ENCODE peak calls at places on chromosomes 16 and 17, in four cellular contexts. V is ascending aorta, S is heart left ventricle, J is pancreas. R is an unnamed sample.

GRCh38 chr16:69833791-69834282 is 71.7 kb downstream of the WWP2 start:
- DNase-seq in J (no peak), V (no peak), S (no peak), R (no peak)

GRCh38 chr17:78529871-78530670 is 47.1 kb downstream of the DNAH17 start:
- DNase-seq in S (no peak), V (no peak), J (peak; percentile 77), R (no peak)

GRCh38 chr17:39752241-39752831 is 14.6 kb downstream of the GRB7 start:
- DNase-seq in J (no peak), V (no peak), S (no peak), R (no peak)

GRCh38 chr17:59846391-59847165 is 46.2 kb downstream of the TUBD1 start:
- DNase-seq in J (no peak), V (no peak), S (no peak), R (no peak)

GRCh38 chr16:73735018-73735417 is 561.6 kb upstream of the PSMD7 start:
- DNase-seq in S (no peak), V (no peak), J (no peak), R (no peak)

GRCh38 chr16:29665294-29666077 is 2.4 kb downstream of the SPN start:
- DNase-seq in S (no peak), V (no peak), J (no peak), R (no peak)

GRCh38 chr17:16652847-16653366 is 743 bp downstream of the ZNF624 start:
- DNase-seq in J (no peak), V (no peak), S (no peak), R (no peak)

GRCh38 chr16:73743665-73744496 is 552.7 kb upstream of the PSMD7 start:
- DNase-seq in V (no peak), J (no peak), S (no peak), R (no peak)

GRCh38 chr17:19769946-19770652 is 22.0 kb upstream of the ALDH3A1 start:
- DNase-seq in V (no peak), J (no peak), S (no peak), R (no peak)

GRCh38 chr16:8426569-8426968 is 163.7 kb downstream of the TMEM114 start:
- DNase-seq in V (no peak), S (no peak), J (no peak), R (no peak)

GRCh38 chr16:48393843-48394703 is 8.9 kb upstream of the SIAH1 start:
- DNase-seq in V (peak; percentile 65), J (no peak), S (no peak), R (no peak)

GRCh38 chr17:42026821-42027539 is 7.1 kb downstream of the NKIRAS2 start:
- DNase-seq in S (no peak), J (no peak), V (no peak), R (no peak)

GRCh38 chr17:73770115-73770848 is 126.0 kb upstream of the SDK2 start:
- DNase-seq in S (peak; percentile 89), V (peak; percentile 92), J (peak; percentile 86), R (no peak)

GRCh38 chr16:4631444-4631843 is 6.8 kb downstream of the MGRN1 start:
- DNase-seq in S (no peak), J (no peak), V (no peak), R (no peak)

GRCh38 chr17:1045456-1045855 is 48.5 kb downstream of the TIMM22 start:
- DNase-seq in J (no peak), V (no peak), S (no peak), R (no peak)

GRCh38 chr16:48614759-48615158 is 4.8 kb upstream of the N4BP1 start:
- DNase-seq in V (no peak), S (no peak), J (no peak), R (no peak)

GRCh38 chr16:25126820-25127232 is 15.3 kb downstream of the LCMT1 start:
- DNase-seq in S (no peak), J (no peak), V (no peak), R (peak; percentile 5)

GRCh38 chr16:66203476-66203875 is 163.0 kb upstream of the CDH5 start:
- DNase-seq in V (no peak), S (no peak), J (no peak), R (no peak)

GRCh38 chr16:21277045-21277926 is 804 bp downstream of the CRYM start:
- DNase-seq in S (no peak), V (peak; percentile 38), J (no peak), R (no peak)

GRCh38 chr17:7330099-7331015 is 1.2 kb upstream of the NEURL4 start:
- DNase-seq in J (peak; percentile 83), V (peak; percentile 87), S (peak; percentile 80), R (peak; percentile 71)

GRCh38 chr17:17935321-17936271 is 36.6 kb downstream of the TOM1L2 start:
- DNase-seq in V (peak; percentile 72), S (no peak), J (no peak), R (no peak)

GRCh38 chr16:3646348-3646920 is 8.1 kb upstream of the DNASE1 start:
- DNase-seq in S (no peak), J (no peak), V (peak; percentile 54), R (no peak)

GRCh38 chr17:36829676-36830075 is 107.6 kb upstream of the LHX1 start:
- DNase-seq in V (no peak), S (no peak), J (no peak), R (no peak)

GRCh38 chr16:53695070-53695469 is 8.6 kb downstream of the RPGRIP1L start:
- DNase-seq in J (no peak), S (no peak), V (no peak), R (no peak)

GRCh38 chr17:880871-881269 is 98.7 kb downstream of the NXN start:
- DNase-seq in J (no peak), V (no peak), S (no peak), R (no peak)

GRCh38 chr17:57629886-57630285 is 115.2 kb downstream of the CCDC182 start:
- DNase-seq in V (no peak), S (no peak), J (no peak), R (no peak)

GRCh38 chr17:57629470-57629869 is 115.6 kb downstream of the CCDC182 start:
- DNase-seq in V (no peak), J (no peak), S (no peak), R (no peak)

GRCh38 chr17:57632294-57632693 is 112.8 kb downstream of the CCDC182 start:
- DNase-seq in S (no peak), V (no peak), J (no peak), R (no peak)

GRCh38 chr17:57628421-57628820 is 116.7 kb downstream of the CCDC182 start:
- DNase-seq in J (no peak), V (no peak), S (no peak), R (no peak)

DNA sequence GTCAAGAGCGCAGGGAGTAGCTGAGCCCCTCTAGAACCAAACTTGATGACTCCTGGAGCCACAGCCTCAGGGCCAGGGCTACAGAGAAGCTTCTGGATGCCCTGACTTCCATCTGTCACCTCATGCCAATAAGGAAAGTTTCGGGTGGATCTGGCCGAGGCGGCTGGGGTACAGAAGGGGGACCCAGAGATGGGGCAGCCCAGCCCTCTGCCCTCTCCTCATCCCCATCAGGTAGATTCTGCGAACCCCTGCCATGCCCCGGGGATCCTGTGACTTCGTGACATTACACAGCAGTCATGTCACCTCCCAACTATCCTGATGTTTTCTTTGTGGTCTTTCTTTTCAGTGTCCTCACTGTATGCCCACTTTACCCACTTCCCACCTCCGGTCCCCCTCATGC is 114.4 kb downstream of the CCDC182 start:
- DNase-seq in V (no peak), S (no peak), J (no peak), R (no peak)
- H3K27ac ChIP-seq in V (no peak overlapping the region), S (no peak overlapping the region), J (no peak overlapping the region), R (no peak overlapping the region)

DNA sequence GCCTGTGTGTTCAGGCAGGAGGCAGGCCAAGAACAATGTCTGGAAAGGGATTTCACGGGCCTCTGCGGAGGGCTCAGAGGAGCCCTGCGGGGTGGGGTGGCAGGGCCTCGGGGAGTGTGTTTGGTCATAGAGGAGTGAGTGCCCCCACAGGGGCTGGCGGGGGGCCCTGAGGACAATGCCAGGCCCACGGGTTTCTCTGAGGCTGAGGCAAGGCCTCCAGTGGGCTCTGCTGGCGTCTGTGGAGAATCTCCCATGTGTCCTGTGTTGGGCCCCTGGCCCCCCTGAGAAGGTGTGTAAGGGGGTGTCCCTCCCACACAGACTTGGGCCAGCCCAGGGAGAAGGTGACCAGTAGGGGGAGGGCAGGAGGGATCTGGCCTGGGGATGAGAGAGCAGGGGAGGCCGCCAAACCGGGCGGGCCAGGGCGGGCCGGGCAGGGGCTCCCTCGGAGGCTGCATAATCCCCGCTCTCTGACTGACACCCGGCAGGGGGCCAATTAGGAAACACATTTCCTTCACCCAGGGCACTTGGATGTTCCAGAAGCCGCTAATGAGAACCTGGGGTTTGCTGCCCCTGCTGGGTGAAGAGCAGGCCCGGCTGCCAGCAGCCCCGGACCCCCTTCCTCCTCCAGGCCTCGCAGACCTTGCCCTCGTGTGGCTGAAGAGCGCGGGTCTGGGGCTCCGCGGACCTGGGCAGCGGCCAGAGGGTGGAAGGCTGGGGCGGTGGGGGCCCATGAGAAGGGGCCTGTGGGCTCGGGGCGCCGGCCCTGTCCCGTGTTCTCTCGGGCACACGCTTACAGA is 204.2 kb downstream of the NTN1 start:
- DNase-seq in V (no peak), S (no peak), J (no peak), R (no peak)
- TF ChIP-seq CTCF in V (peak; percentile 40), S (peak; percentile 10), J (no peak), R (no peak)

GRCh38 chr17:48645639-48646182 is 19.6 kb upstream of the HOXB9 start:
- DNase-seq in S (no peak), J (no peak), V (no peak), R (no peak)

GRCh38 chr17:48644159-48644558 is 18.0 kb upstream of the HOXB9 start:
- DNase-seq in J (no peak), V (no peak), S (no peak), R (no peak)

GRCh38 chr17:48646183-48647102 is 20.3 kb upstream of the HOXB9 start:
- DNase-seq in S (no peak), V (no peak), J (no peak), R (no peak)

GRCh38 chr17:48643697-48644012 is 17.5 kb upstream of the HOXB9 start:
- DNase-seq in S (no peak), J (no peak), V (no peak), R (no peak)

DNA sequence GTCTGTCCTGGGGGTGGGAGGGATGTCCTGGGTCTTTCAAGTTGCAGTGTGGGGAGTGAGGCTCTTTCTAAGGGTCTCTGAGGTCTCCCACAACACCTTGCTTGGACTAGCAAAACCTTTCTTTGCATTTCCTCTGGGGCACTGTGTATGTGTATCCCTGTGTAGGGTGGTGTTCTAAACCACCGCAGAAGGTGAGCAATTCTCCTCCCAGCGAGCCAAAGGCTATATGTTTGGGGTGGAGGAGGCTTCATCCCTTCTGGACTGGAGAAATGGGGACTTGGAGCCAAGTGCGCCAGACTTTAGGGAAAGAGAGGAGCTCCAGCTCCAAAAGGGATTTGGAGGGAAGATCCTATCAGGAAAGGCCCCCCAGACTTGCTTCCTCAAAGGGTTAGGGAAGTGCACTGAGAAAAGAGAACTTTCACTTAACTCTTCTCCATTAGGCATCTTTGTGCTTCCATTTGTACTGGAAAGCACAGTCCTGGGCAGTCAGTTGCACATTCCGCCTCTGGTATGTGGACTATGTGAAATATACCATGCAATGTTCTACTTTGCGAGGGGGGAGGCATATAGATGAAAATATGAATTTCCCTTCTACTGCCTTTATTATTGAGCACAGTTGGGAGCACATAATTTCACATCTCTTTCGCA is 18.9 kb upstream of the HOXB9 start:
- DNase-seq in S (no peak), J (no peak), V (no peak), R (no peak)
- H3K27me3 ChIP-seq in S (peaks cover 100% of the 10 kb centered on the region), J (peaks cover 3% of the 10 kb centered on the region), V (peaks cover 27% of the 10 kb centered on the region), R (peaks cover 81% of the 10 kb centered on the region)

GRCh38 chr16:14307623-14308356 is 236.7 kb downstream of the MRTFB start:
- DNase-seq in J (peak; percentile 71), S (peak; percentile 22), V (peak; percentile 76), R (no peak)

GRCh38 chr16:14306485-14307058 is 235.5 kb downstream of the MRTFB start:
- DNase-seq in J (no peak), S (no peak), V (no peak), R (no peak)

GRCh38 chr16:14304891-14305459 is 233.9 kb downstream of the MRTFB start:
- DNase-seq in V (no peak), J (no peak), S (no peak), R (no peak)

GRCh38 chr16:14308357-14308723 is 237.2 kb downstream of the MRTFB start:
- DNase-seq in J (no peak), S (no peak), V (no peak), R (no peak)

GRCh38 chr16:14307059-14307531 is 236.0 kb downstream of the MRTFB start:
- DNase-seq in V (no peak), S (no peak), J (no peak), R (no peak)
- H3K27ac ChIP-seq in V (peak overlapping the region; percentile 71), S (peak overlapping the region; percentile 72), J (peak overlapping the region; percentile 79), R (no peak overlapping the region)